ENCODE peak calls at places on chromosomes 12 and 14, in six cellular contexts. One of them, this sample, is unnamed.

GRCh38 chr14:20455355-20456300 is 602 bp downstream of the APEX1 start:
- DNase-seq in A549: peak
- DNase-seq in gastrocnemius medialis: peak
- DNase-seq in CD8-positive, alpha-beta T cell: no peak
- DNase-seq in HFF-Myc: no peak
- DNase-seq in skeletal muscle cell: peak
- DNase-seq in this sample: peak

GRCh38 chr14:106789318-106789717 is 1262.9 kb downstream of the TMEM121 start:
- DNase-seq in A549: no peak
- DNase-seq in gastrocnemius medialis: no peak
- DNase-seq in CD8-positive, alpha-beta T cell: no peak
- DNase-seq in HFF-Myc: no peak
- DNase-seq in skeletal muscle cell: no peak
- DNase-seq in this sample: no peak

GRCh38 chr14:33786091-33786825 is 164.6 kb downstream of the EGLN3 start:
- DNase-seq in A549: no peak
- DNase-seq in gastrocnemius medialis: no peak
- DNase-seq in CD8-positive, alpha-beta T cell: no peak
- DNase-seq in HFF-Myc: no peak
- DNase-seq in skeletal muscle cell: no peak
- DNase-seq in this sample: peak

GRCh38 chr12:2052861-2053674 is at the start of gene CACNA1C:
- DNase-seq in A549: no peak
- DNase-seq in gastrocnemius medialis: no peak
- DNase-seq in CD8-positive, alpha-beta T cell: no peak
- DNase-seq in HFF-Myc: no peak
- DNase-seq in skeletal muscle cell: no peak
- DNase-seq in this sample: peak

GRCh38 chr14:34837801-34838322 is 37.3 kb downstream of the BAZ1A start:
- DNase-seq in A549: no peak
- DNase-seq in gastrocnemius medialis: no peak
- DNase-seq in CD8-positive, alpha-beta T cell: no peak
- DNase-seq in HFF-Myc: no peak
- DNase-seq in skeletal muscle cell: no peak
- DNase-seq in this sample: no peak

GRCh38 chr12:1591029-1591428 is 3.4 kb downstream of the FBXL14 start:
- DNase-seq in A549: peak
- DNase-seq in gastrocnemius medialis: no peak
- DNase-seq in CD8-positive, alpha-beta T cell: no peak
- DNase-seq in HFF-Myc: no peak
- DNase-seq in skeletal muscle cell: no peak
- DNase-seq in this sample: no peak

GRCh38 chr12:102484017-102484731 is 3.8 kb upstream of the IGF1 start:
- DNase-seq in A549: peak
- DNase-seq in gastrocnemius medialis: peak
- DNase-seq in CD8-positive, alpha-beta T cell: peak
- DNase-seq in HFF-Myc: peak
- DNase-seq in skeletal muscle cell: peak
- DNase-seq in this sample: peak

GRCh38 chr14:61051046-61051445 is 70.0 kb downstream of the SLC38A6 start:
- DNase-seq in A549: no peak
- DNase-seq in gastrocnemius medialis: peak
- DNase-seq in CD8-positive, alpha-beta T cell: no peak
- DNase-seq in HFF-Myc: no peak
- DNase-seq in skeletal muscle cell: no peak
- DNase-seq in this sample: peak

GRCh38 chr12:49868952-49869815 is 26.3 kb upstream of the BCDIN3D start:
- DNase-seq in A549: no peak
- DNase-seq in gastrocnemius medialis: peak
- DNase-seq in CD8-positive, alpha-beta T cell: no peak
- DNase-seq in HFF-Myc: peak
- DNase-seq in skeletal muscle cell: peak
- DNase-seq in this sample: peak

GRCh38 chr14:89427426-89428162 is 10.6 kb upstream of the FOXN3 start:
- DNase-seq in A549: no peak
- DNase-seq in gastrocnemius medialis: no peak
- DNase-seq in CD8-positive, alpha-beta T cell: no peak
- DNase-seq in HFF-Myc: no peak
- DNase-seq in skeletal muscle cell: no peak
- DNase-seq in this sample: no peak

GRCh38 chr12:32502693-32503510 is 103.5 kb downstream of the FGD4 start:
- DNase-seq in A549: no peak
- DNase-seq in gastrocnemius medialis: peak
- DNase-seq in CD8-positive, alpha-beta T cell: no peak
- DNase-seq in HFF-Myc: no peak
- DNase-seq in skeletal muscle cell: peak
- DNase-seq in this sample: peak

GRCh38 chr12:27048822-27049752 is 26.7 kb downstream of the MED21 start:
- DNase-seq in A549: no peak
- DNase-seq in gastrocnemius medialis: no peak
- DNase-seq in CD8-positive, alpha-beta T cell: no peak
- DNase-seq in HFF-Myc: peak
- DNase-seq in skeletal muscle cell: peak
- DNase-seq in this sample: peak

GRCh38 chr14:90504643-90505042 is 107.8 kb downstream of the CALM1 start:
- DNase-seq in A549: no peak
- DNase-seq in gastrocnemius medialis: no peak
- DNase-seq in CD8-positive, alpha-beta T cell: no peak
- DNase-seq in HFF-Myc: no peak
- DNase-seq in skeletal muscle cell: no peak
- DNase-seq in this sample: no peak

GRCh38 chr12:2332947-2333346 is 280.2 kb downstream of the CACNA1C start:
- DNase-seq in A549: no peak
- DNase-seq in gastrocnemius medialis: no peak
- DNase-seq in CD8-positive, alpha-beta T cell: no peak
- DNase-seq in HFF-Myc: no peak
- DNase-seq in skeletal muscle cell: no peak
- DNase-seq in this sample: no peak

GRCh38 chr12:118981285-118982201 is at the start of gene SRRM4:
- DNase-seq in A549: no peak
- DNase-seq in gastrocnemius medialis: no peak
- DNase-seq in CD8-positive, alpha-beta T cell: no peak
- DNase-seq in HFF-Myc: no peak
- DNase-seq in skeletal muscle cell: no peak
- DNase-seq in this sample: no peak

GRCh38 chr12:84201976-84202375 is 710.6 kb downstream of the SLC6A15 start:
- DNase-seq in A549: no peak
- DNase-seq in gastrocnemius medialis: no peak
- DNase-seq in CD8-positive, alpha-beta T cell: no peak
- DNase-seq in HFF-Myc: no peak
- DNase-seq in skeletal muscle cell: no peak
- DNase-seq in this sample: no peak

GRCh38 chr14:61355892-61356325 is 34.5 kb downstream of the PRKCH start:
- DNase-seq in A549: peak
- DNase-seq in gastrocnemius medialis: peak
- DNase-seq in CD8-positive, alpha-beta T cell: no peak
- DNase-seq in HFF-Myc: peak
- DNase-seq in skeletal muscle cell: peak
- DNase-seq in this sample: peak

GRCh38 chr12:91729543-91729942 is 416.1 kb downstream of the BTG1 start:
- DNase-seq in A549: no peak
- DNase-seq in gastrocnemius medialis: no peak
- DNase-seq in CD8-positive, alpha-beta T cell: no peak
- DNase-seq in HFF-Myc: no peak
- DNase-seq in skeletal muscle cell: no peak
- DNase-seq in this sample: no peak

GRCh38 chr12:121792607-121793500 is 634 bp downstream of the RHOF start:
- DNase-seq in A549: no peak
- DNase-seq in gastrocnemius medialis: no peak
- DNase-seq in CD8-positive, alpha-beta T cell: peak
- DNase-seq in HFF-Myc: no peak
- DNase-seq in skeletal muscle cell: no peak
- DNase-seq in this sample: no peak

GRCh38 chr12:96398422-96399080 is 1.7 kb downstream of the CDK17 start:
- DNase-seq in A549: no peak
- DNase-seq in gastrocnemius medialis: no peak
- DNase-seq in CD8-positive, alpha-beta T cell: no peak
- DNase-seq in HFF-Myc: no peak
- DNase-seq in skeletal muscle cell: no peak
- DNase-seq in this sample: no peak

DNA sequence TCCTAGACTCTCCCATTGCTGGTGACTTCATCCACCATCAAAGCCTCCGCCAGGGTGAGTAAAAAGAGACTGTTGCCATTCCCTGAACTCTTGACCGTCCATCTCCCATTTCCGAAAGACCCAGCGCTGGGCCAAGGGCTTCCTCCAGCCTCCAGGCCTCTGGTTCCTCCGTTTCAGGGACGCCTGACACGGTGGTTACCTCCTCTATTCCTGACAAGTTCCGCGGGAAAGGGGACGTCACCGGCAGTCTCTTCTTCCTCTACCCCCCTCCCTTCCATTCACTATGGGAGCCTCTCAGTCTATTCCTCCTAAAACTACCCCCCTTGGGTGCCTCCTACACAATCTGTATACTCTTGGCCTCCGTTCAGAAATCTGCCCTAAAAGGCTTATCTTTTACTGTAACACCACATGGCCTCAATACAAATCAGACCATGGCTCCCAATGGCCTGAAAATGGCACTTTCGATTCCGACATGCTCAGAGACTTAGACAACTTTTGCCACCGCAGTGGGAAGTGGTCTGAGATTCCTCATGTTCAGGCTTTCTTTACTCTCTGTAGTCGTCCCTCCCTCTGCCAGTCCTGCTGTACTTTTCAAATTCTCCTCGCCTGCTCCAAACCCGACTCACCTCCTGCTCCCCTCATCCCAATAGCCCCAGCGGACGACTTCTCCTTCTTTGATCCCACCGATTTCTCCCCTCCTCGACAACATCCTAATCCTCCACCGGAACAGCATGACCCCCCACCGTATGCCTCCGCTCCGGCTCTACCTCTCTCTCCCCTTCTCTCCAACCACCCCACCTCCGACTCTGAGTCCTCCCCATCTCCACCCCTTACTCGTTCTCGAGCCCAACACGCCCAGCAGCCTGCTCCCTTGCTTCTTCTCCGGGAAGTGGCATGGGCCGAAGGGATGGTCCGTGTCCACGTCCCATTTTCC is 70.4 kb downstream of the MOK start:
- DNase-seq in A549: no peak
- DNase-seq in gastrocnemius medialis: no peak
- DNase-seq in CD8-positive, alpha-beta T cell: no peak
- DNase-seq in HFF-Myc: no peak
- DNase-seq in skeletal muscle cell: no peak
- DNase-seq in this sample: no peak
- H3K4me3 ChIP-seq in A549: no peak
- H3K4me3 ChIP-seq in gastrocnemius medialis: no peak
- H3K4me3 ChIP-seq in CD8-positive, alpha-beta T cell: no peak
- H3K4me3 ChIP-seq in HFF-Myc: no peak
- H3K4me3 ChIP-seq in skeletal muscle cell: peak
- H3K4me3 ChIP-seq in this sample: no peak

GRCh38 chr12:110246690-110247339 is 34.2 kb upstream of the ATP2A2 start:
- DNase-seq in A549: no peak
- DNase-seq in gastrocnemius medialis: peak
- DNase-seq in CD8-positive, alpha-beta T cell: no peak
- DNase-seq in HFF-Myc: no peak
- DNase-seq in skeletal muscle cell: no peak
- DNase-seq in this sample: no peak

GRCh38 chr12:110245278-110245868 is 35.7 kb upstream of the ATP2A2 start:
- DNase-seq in A549: no peak
- DNase-seq in gastrocnemius medialis: no peak
- DNase-seq in CD8-positive, alpha-beta T cell: peak
- DNase-seq in HFF-Myc: no peak
- DNase-seq in skeletal muscle cell: no peak
- DNase-seq in this sample: no peak

GRCh38 chr12:110249105-110249504 is 31.9 kb upstream of the ATP2A2 start:
- DNase-seq in A549: no peak
- DNase-seq in gastrocnemius medialis: peak
- DNase-seq in CD8-positive, alpha-beta T cell: no peak
- DNase-seq in HFF-Myc: no peak
- DNase-seq in skeletal muscle cell: no peak
- DNase-seq in this sample: no peak

GRCh38 chr12:110248096-110248447 is 33.0 kb upstream of the ATP2A2 start:
- DNase-seq in A549: no peak
- DNase-seq in gastrocnemius medialis: no peak
- DNase-seq in CD8-positive, alpha-beta T cell: no peak
- DNase-seq in HFF-Myc: no peak
- DNase-seq in skeletal muscle cell: no peak
- DNase-seq in this sample: no peak

GRCh38 chr12:110247340-110248095 is 33.5 kb upstream of the ATP2A2 start:
- DNase-seq in A549: peak
- DNase-seq in gastrocnemius medialis: peak
- DNase-seq in CD8-positive, alpha-beta T cell: no peak
- DNase-seq in HFF-Myc: no peak
- DNase-seq in skeletal muscle cell: no peak
- DNase-seq in this sample: no peak
- H3K4me3 ChIP-seq in A549: peak
- H3K4me3 ChIP-seq in gastrocnemius medialis: no peak
- H3K4me3 ChIP-seq in CD8-positive, alpha-beta T cell: no peak
- H3K4me3 ChIP-seq in HFF-Myc: no peak
- H3K4me3 ChIP-seq in skeletal muscle cell: no peak
- H3K4me3 ChIP-seq in this sample: no peak

GRCh38 chr12:62656576-62657362 is 190.1 kb downstream of the MON2 start:
- DNase-seq in A549: no peak
- DNase-seq in gastrocnemius medialis: no peak
- DNase-seq in CD8-positive, alpha-beta T cell: no peak
- DNase-seq in HFF-Myc: no peak
- DNase-seq in skeletal muscle cell: no peak
- DNase-seq in this sample: no peak

GRCh38 chr12:62660763-62661162 is 194.1 kb downstream of the MON2 start:
- DNase-seq in A549: no peak
- DNase-seq in gastrocnemius medialis: no peak
- DNase-seq in CD8-positive, alpha-beta T cell: no peak
- DNase-seq in HFF-Myc: no peak
- DNase-seq in skeletal muscle cell: no peak
- DNase-seq in this sample: peak

GRCh38 chr12:62658910-62659309 is 192.3 kb downstream of the MON2 start:
- DNase-seq in A549: no peak
- DNase-seq in gastrocnemius medialis: no peak
- DNase-seq in CD8-positive, alpha-beta T cell: no peak
- DNase-seq in HFF-Myc: no peak
- DNase-seq in skeletal muscle cell: no peak
- DNase-seq in this sample: peak

GRCh38 chr12:62657363-62657632 is 190.7 kb downstream of the MON2 start:
- DNase-seq in A549: no peak
- DNase-seq in gastrocnemius medialis: no peak
- DNase-seq in CD8-positive, alpha-beta T cell: no peak
- DNase-seq in HFF-Myc: no peak
- DNase-seq in skeletal muscle cell: no peak
- DNase-seq in this sample: peak

GRCh38 chr12:62659457-62660295 is 193.1 kb downstream of the MON2 start:
- DNase-seq in A549: no peak
- DNase-seq in gastrocnemius medialis: no peak
- DNase-seq in CD8-positive, alpha-beta T cell: no peak
- DNase-seq in HFF-Myc: no peak
- DNase-seq in skeletal muscle cell: no peak
- DNase-seq in this sample: peak
- H3K4me3 ChIP-seq in A549: no peak
- H3K4me3 ChIP-seq in gastrocnemius medialis: no peak
- H3K4me3 ChIP-seq in CD8-positive, alpha-beta T cell: no peak
- H3K4me3 ChIP-seq in HFF-Myc: no peak
- H3K4me3 ChIP-seq in skeletal muscle cell: no peak
- H3K4me3 ChIP-seq in this sample: no peak

DNA sequence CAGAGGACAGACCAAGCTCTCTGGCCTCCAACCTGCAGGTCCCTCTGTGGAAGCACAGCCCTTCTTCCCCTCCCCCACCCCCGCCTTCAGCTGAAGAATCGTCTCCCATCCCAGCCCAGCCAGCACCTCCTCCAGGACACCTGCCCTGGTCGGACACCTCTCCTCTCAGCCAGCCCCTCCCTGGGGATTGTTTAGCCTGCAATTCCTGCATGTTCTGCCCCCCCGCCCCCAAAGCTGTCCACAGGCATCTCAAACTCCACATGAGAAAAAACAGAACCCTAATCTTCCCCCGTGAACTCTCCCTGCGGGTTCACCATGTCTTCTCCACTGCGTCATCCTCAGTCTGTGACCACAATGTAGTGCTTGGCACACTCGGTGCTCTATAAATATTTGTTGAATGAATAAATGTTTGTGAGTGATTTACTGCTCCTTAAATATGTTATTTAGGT is 24.1 kb downstream of the PRIMA1 start:
- DNase-seq in A549: no peak
- DNase-seq in gastrocnemius medialis: no peak
- DNase-seq in CD8-positive, alpha-beta T cell: no peak
- DNase-seq in HFF-Myc: no peak
- DNase-seq in skeletal muscle cell: no peak
- DNase-seq in this sample: no peak
- H3K4me3 ChIP-seq in A549: no peak
- H3K4me3 ChIP-seq in gastrocnemius medialis: no peak
- H3K4me3 ChIP-seq in CD8-positive, alpha-beta T cell: no peak
- H3K4me3 ChIP-seq in HFF-Myc: no peak
- H3K4me3 ChIP-seq in skeletal muscle cell: no peak
- H3K4me3 ChIP-seq in this sample: no peak

This sample was measured in AG10803.